ENCODE peak calls at places on chromosomes 4 and X, in eight cellular contexts. One of them, this sample, is unnamed.

GRCh38 chr4:13615162-13615561 is 12.4 kb downstream of the BOD1L1 start:
- DNase-seq in NB4: peak
- DNase-seq in fibroblast of the aortic adventitia: no peak
- DNase-seq in heart right ventricle: no peak
- DNase-seq in PC-9: no peak
- DNase-seq in adrenal gland: no peak
- DNase-seq in AG10803: no peak
- DNase-seq in astrocyte of the cerebellum: no peak
- DNase-seq in this sample: no peak

GRCh38 chr4:7960790-7961655 is 21.4 kb upstream of the AFAP1 start:
- DNase-seq in NB4: peak
- DNase-seq in fibroblast of the aortic adventitia: peak
- DNase-seq in heart right ventricle: no peak
- DNase-seq in PC-9: peak
- DNase-seq in adrenal gland: peak
- DNase-seq in AG10803: peak
- DNase-seq in astrocyte of the cerebellum: peak
- DNase-seq in this sample: peak

GRCh38 chr4:78797777-78798284 is 21.7 kb downstream of the BMP2K start:
- DNase-seq in NB4: no peak
- DNase-seq in fibroblast of the aortic adventitia: no peak
- DNase-seq in heart right ventricle: no peak
- DNase-seq in PC-9: no peak
- DNase-seq in adrenal gland: no peak
- DNase-seq in AG10803: no peak
- DNase-seq in astrocyte of the cerebellum: no peak
- DNase-seq in this sample: no peak

GRCh38 chrX:23344904-23345271 is 10.2 kb downstream of the PTCHD1 start:
- DNase-seq in NB4: no peak
- DNase-seq in fibroblast of the aortic adventitia: no peak
- DNase-seq in heart right ventricle: no peak
- DNase-seq in PC-9: no peak
- DNase-seq in adrenal gland: no peak
- DNase-seq in AG10803: no peak
- DNase-seq in astrocyte of the cerebellum: no peak
- DNase-seq in this sample: no peak

GRCh38 chr4:47786958-47787370 is 50.9 kb downstream of the CORIN start:
- DNase-seq in NB4: peak
- DNase-seq in fibroblast of the aortic adventitia: no peak
- DNase-seq in heart right ventricle: no peak
- DNase-seq in PC-9: no peak
- DNase-seq in adrenal gland: no peak
- DNase-seq in AG10803: no peak
- DNase-seq in astrocyte of the cerebellum: no peak
- DNase-seq in this sample: no peak

GRCh38 chr4:189265515-189265914 is 675.2 kb upstream of the FRG1 start:
- DNase-seq in NB4: no peak
- DNase-seq in fibroblast of the aortic adventitia: no peak
- DNase-seq in heart right ventricle: no peak
- DNase-seq in PC-9: no peak
- DNase-seq in adrenal gland: no peak
- DNase-seq in AG10803: no peak
- DNase-seq in astrocyte of the cerebellum: no peak
- DNase-seq in this sample: no peak

GRCh38 chrX:65687367-65687766 is 19.9 kb downstream of the MSN start:
- DNase-seq in NB4: no peak
- DNase-seq in fibroblast of the aortic adventitia: no peak
- DNase-seq in heart right ventricle: no peak
- DNase-seq in PC-9: no peak
- DNase-seq in adrenal gland: no peak
- DNase-seq in AG10803: no peak
- DNase-seq in astrocyte of the cerebellum: no peak
- DNase-seq in this sample: no peak

GRCh38 chr4:150875367-150875766 is 139.7 kb downstream of the LRBA start:
- DNase-seq in NB4: no peak
- DNase-seq in fibroblast of the aortic adventitia: no peak
- DNase-seq in heart right ventricle: no peak
- DNase-seq in PC-9: no peak
- DNase-seq in adrenal gland: no peak
- DNase-seq in AG10803: no peak
- DNase-seq in astrocyte of the cerebellum: no peak
- DNase-seq in this sample: no peak

GRCh38 chr4:26441110-26441509 is 49.2 kb downstream of the CCKAR start:
- DNase-seq in NB4: no peak
- DNase-seq in fibroblast of the aortic adventitia: peak
- DNase-seq in heart right ventricle: no peak
- DNase-seq in PC-9: no peak
- DNase-seq in adrenal gland: peak
- DNase-seq in AG10803: peak
- DNase-seq in astrocyte of the cerebellum: no peak
- DNase-seq in this sample: peak

GRCh38 chrX:3435057-3435456 is 88.6 kb upstream of the MXRA5 start:
- DNase-seq in NB4: no peak
- DNase-seq in fibroblast of the aortic adventitia: no peak
- DNase-seq in heart right ventricle: no peak
- DNase-seq in PC-9: no peak
- DNase-seq in adrenal gland: no peak
- DNase-seq in AG10803: no peak
- DNase-seq in astrocyte of the cerebellum: no peak
- DNase-seq in this sample: no peak

GRCh38 chr4:37949636-37950426 is 10.4 kb upstream of the PTTG2 start:
- DNase-seq in NB4: no peak
- DNase-seq in fibroblast of the aortic adventitia: no peak
- DNase-seq in heart right ventricle: no peak
- DNase-seq in PC-9: no peak
- DNase-seq in adrenal gland: no peak
- DNase-seq in AG10803: no peak
- DNase-seq in astrocyte of the cerebellum: no peak
- DNase-seq in this sample: no peak

GRCh38 chrX:155326610-155327009 is 7.8 kb downstream of the CLIC2 start:
- DNase-seq in NB4: no peak
- DNase-seq in fibroblast of the aortic adventitia: no peak
- DNase-seq in heart right ventricle: no peak
- DNase-seq in PC-9: no peak
- DNase-seq in adrenal gland: no peak
- DNase-seq in AG10803: no peak
- DNase-seq in astrocyte of the cerebellum: no peak
- DNase-seq in this sample: no peak

GRCh38 chr4:139153411-139154133 is 23.4 kb downstream of the ELF2 start:
- DNase-seq in NB4: no peak
- DNase-seq in fibroblast of the aortic adventitia: peak
- DNase-seq in heart right ventricle: no peak
- DNase-seq in PC-9: no peak
- DNase-seq in adrenal gland: no peak
- DNase-seq in AG10803: peak
- DNase-seq in astrocyte of the cerebellum: no peak
- DNase-seq in this sample: no peak

GRCh38 chr4:5122114-5122513 is 70.8 kb downstream of the STK32B start:
- DNase-seq in NB4: no peak
- DNase-seq in fibroblast of the aortic adventitia: no peak
- DNase-seq in heart right ventricle: no peak
- DNase-seq in PC-9: no peak
- DNase-seq in adrenal gland: no peak
- DNase-seq in AG10803: no peak
- DNase-seq in astrocyte of the cerebellum: no peak
- DNase-seq in this sample: no peak

GRCh38 chrX:54447461-54447860 is 7.3 kb downstream of the TSR2 start:
- DNase-seq in NB4: peak
- DNase-seq in fibroblast of the aortic adventitia: peak
- DNase-seq in heart right ventricle: no peak
- DNase-seq in PC-9: no peak
- DNase-seq in adrenal gland: no peak
- DNase-seq in AG10803: peak
- DNase-seq in astrocyte of the cerebellum: no peak
- DNase-seq in this sample: no peak

GRCh38 chr4:52915730-52916129 is 53.6 kb downstream of the RASL11B start:
- DNase-seq in NB4: no peak
- DNase-seq in fibroblast of the aortic adventitia: no peak
- DNase-seq in heart right ventricle: no peak
- DNase-seq in PC-9: no peak
- DNase-seq in adrenal gland: no peak
- DNase-seq in AG10803: no peak
- DNase-seq in astrocyte of the cerebellum: no peak
- DNase-seq in this sample: no peak

GRCh38 chr4:122826596-122827257 is at the start of gene FGF2:
- DNase-seq in NB4: peak
- DNase-seq in fibroblast of the aortic adventitia: peak
- DNase-seq in heart right ventricle: peak
- DNase-seq in PC-9: no peak
- DNase-seq in adrenal gland: peak
- DNase-seq in AG10803: peak
- DNase-seq in astrocyte of the cerebellum: no peak
- DNase-seq in this sample: no peak

GRCh38 chrX:11422529-11422857 is 129.3 kb downstream of the AMELX start:
- DNase-seq in NB4: no peak
- DNase-seq in fibroblast of the aortic adventitia: no peak
- DNase-seq in heart right ventricle: no peak
- DNase-seq in PC-9: no peak
- DNase-seq in adrenal gland: no peak
- DNase-seq in AG10803: no peak
- DNase-seq in astrocyte of the cerebellum: no peak
- DNase-seq in this sample: no peak

DNA sequence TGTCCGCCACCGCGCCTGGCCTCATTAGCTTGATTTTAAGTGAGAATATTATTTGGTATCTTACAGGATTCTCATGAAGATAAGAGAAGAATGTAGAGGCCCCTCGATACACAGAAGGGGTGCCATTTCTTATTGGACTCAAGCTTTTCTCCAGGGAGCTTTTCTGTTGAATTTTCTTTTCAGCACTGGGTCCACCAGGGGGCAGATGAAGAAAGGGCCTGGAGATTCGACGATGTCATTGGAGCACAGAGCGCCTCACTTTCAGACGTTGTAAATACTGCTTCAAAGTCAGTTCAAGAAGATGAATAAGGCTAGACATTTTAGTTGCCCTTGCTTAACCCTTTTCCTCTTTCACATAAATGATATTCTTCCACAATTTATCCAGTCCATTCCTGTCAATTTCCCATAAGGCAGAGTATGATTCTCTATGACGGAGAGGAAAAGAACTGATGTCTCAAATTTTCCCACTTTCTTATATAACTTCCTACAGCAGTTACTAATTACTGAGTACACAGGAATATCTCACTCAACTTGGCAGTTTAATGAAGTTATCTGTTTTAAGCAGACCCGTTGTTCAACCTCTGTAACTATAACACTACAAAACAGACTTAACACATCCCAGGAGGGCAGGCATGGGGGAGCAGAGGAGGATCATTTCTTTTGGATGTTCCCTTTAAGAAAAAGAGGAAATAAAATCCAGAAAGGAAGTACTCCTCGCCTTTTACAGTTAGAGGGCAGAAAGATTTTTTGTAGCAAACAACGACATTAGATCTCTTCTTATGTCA is 12.0 kb upstream of the CENPU start:
- DNase-seq in NB4: peak
- DNase-seq in fibroblast of the aortic adventitia: peak
- DNase-seq in heart right ventricle: peak
- DNase-seq in PC-9: peak
- DNase-seq in adrenal gland: peak
- DNase-seq in AG10803: peak
- DNase-seq in astrocyte of the cerebellum: peak
- DNase-seq in this sample: no peak
- H3K4me3 ChIP-seq in NB4: peak
- H3K4me3 ChIP-seq in fibroblast of the aortic adventitia: no peak
- H3K4me3 ChIP-seq in heart right ventricle: peak
- H3K4me3 ChIP-seq in PC-9: peak
- H3K4me3 ChIP-seq in adrenal gland: no peak
- H3K4me3 ChIP-seq in AG10803: peak
- H3K4me3 ChIP-seq in astrocyte of the cerebellum: no peak
- H3K4me3 ChIP-seq in this sample: no peak

GRCh38 chr4:159175165-159175988 is 72.5 kb downstream of the RAPGEF2 start:
- DNase-seq in NB4: peak
- DNase-seq in fibroblast of the aortic adventitia: peak
- DNase-seq in heart right ventricle: peak
- DNase-seq in PC-9: peak
- DNase-seq in adrenal gland: peak
- DNase-seq in AG10803: peak
- DNase-seq in astrocyte of the cerebellum: peak
- DNase-seq in this sample: peak
- H3K4me3 ChIP-seq in NB4: no peak
- H3K4me3 ChIP-seq in fibroblast of the aortic adventitia: peak
- H3K4me3 ChIP-seq in heart right ventricle: peak
- H3K4me3 ChIP-seq in PC-9: peak
- H3K4me3 ChIP-seq in adrenal gland: no peak
- H3K4me3 ChIP-seq in AG10803: peak
- H3K4me3 ChIP-seq in astrocyte of the cerebellum: peak
- H3K4me3 ChIP-seq in this sample: peak

DNA sequence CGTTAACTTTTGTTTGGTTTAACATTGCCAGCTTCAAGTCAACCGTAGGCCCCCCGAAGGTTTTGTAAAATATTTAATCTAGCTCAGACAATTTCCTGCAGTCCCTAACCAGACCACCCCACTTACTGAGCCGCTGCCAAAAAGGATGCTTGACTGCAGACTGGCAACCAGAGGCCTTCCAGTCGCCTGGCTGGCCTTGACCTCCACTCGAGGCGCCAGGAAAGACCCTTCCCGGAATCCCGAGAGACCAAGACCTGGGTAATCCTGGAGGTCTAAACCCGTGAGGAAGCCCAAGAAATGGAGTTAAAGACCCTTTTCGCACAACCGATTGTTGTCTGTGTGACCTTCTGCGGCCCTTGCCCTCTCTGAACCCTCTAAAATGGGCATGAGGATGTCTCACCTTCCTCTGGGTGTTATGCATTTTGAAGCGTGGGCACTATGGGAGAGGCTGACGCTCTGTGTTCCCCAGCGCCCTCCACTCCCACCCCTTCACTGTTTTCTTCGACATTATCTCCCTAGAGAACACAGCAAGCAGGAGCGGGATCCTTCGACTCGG is 86.2 kb downstream of the BCOR start:
- DNase-seq in NB4: peak
- DNase-seq in fibroblast of the aortic adventitia: no peak
- DNase-seq in heart right ventricle: no peak
- DNase-seq in PC-9: no peak
- DNase-seq in adrenal gland: no peak
- DNase-seq in AG10803: no peak
- DNase-seq in astrocyte of the cerebellum: no peak
- DNase-seq in this sample: no peak
- H3K4me3 ChIP-seq in NB4: peak
- H3K4me3 ChIP-seq in fibroblast of the aortic adventitia: no peak
- H3K4me3 ChIP-seq in heart right ventricle: no peak
- H3K4me3 ChIP-seq in PC-9: no peak
- H3K4me3 ChIP-seq in adrenal gland: no peak
- H3K4me3 ChIP-seq in AG10803: no peak
- H3K4me3 ChIP-seq in astrocyte of the cerebellum: no peak
- H3K4me3 ChIP-seq in this sample: no peak

DNA sequence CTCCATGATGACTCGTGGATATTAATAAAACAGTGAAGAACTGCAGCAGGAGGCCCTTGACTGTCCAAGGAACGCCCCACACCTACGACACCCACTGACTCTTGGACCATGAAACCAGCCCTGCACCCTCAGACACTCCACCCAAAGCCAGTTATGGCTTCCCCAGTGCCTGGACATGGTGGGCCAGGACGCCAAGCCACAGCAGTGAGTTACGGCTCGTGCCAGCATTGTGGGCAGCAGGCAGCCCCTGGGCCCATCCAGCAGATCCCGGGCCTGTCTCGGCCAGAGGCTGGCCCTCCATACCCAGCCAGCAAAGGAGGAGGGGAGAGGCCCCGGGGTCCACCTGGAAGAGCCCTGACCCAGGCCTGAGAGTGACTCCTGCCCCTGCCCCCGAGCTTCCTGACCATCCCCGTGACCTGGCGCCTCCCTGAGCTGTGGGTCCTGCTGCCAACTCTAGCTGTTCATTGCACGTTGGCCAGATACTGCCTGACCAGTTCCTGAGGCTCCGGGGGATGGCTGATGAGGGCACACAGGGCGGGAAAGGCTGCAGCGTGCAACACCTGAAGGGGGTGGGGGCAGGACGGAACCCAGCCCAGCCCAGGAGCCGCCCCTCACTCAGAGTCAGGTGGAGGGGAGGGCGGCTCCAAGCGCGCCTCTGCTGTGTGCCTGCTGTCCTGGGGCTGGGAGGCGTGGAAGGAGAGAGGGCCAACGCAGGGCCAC is 816 bp downstream of the SLC49A3 start:
- DNase-seq in NB4: no peak
- DNase-seq in fibroblast of the aortic adventitia: no peak
- DNase-seq in heart right ventricle: no peak
- DNase-seq in PC-9: no peak
- DNase-seq in adrenal gland: peak
- DNase-seq in AG10803: no peak
- DNase-seq in astrocyte of the cerebellum: no peak
- DNase-seq in this sample: no peak
- H3K4me3 ChIP-seq in NB4: no peak
- H3K4me3 ChIP-seq in fibroblast of the aortic adventitia: peak
- H3K4me3 ChIP-seq in heart right ventricle: peak
- H3K4me3 ChIP-seq in PC-9: peak
- H3K4me3 ChIP-seq in adrenal gland: no peak
- H3K4me3 ChIP-seq in AG10803: peak
- H3K4me3 ChIP-seq in astrocyte of the cerebellum: no peak
- H3K4me3 ChIP-seq in this sample: no peak

This sample was measured in skeletal muscle cell.